ENCODE peak calls at places on chromosomes 13 and 19, in seven cellular contexts. N is psoas muscle, L is IMR-90, S is tibial artery, O is cardiac muscle cell, I is coronary artery, H is DND-41. E is an unnamed sample.

GRCh38 chr13:92842145-92842544 is 384.5 kb upstream of the GPC6 start:
- DNase-seq in N (no peak), L (peak; percentile 88), S (no peak), O (peak; percentile 91), I (no peak), H (no peak), E (no peak)

GRCh38 chr13:74550039-74550438 is 415.8 kb upstream of the KLF12 start:
- DNase-seq in N (no peak), L (no peak), S (no peak), O (peak; percentile 9), I (no peak), H (no peak), E (no peak)

GRCh38 chr13:23146811-23147245 is 34.0 kb upstream of the SGCG start:
- DNase-seq in N (no peak), L (peak; percentile 24), S (no peak), O (peak; percentile 2), I (no peak), H (no peak), E (no peak)

GRCh38 chr13:25217023-25217909 is 45.2 kb upstream of the AMER2 start:
- DNase-seq in N (no peak), L (peak; percentile 70), S (no peak), O (peak; percentile 39), I (peak; percentile 41), H (no peak), E (no peak)

GRCh38 chr13:108200781-108201398 is 14.4 kb downstream of the LIG4 start:
- DNase-seq in N (no peak), L (peak; percentile 43), S (no peak), O (no peak), I (no peak), H (no peak), E (no peak)

GRCh38 chr13:108306768-108307332 is 37.3 kb downstream of the TNFSF13B start:
- DNase-seq in N (no peak), L (no peak), S (no peak), O (no peak), I (no peak), H (no peak), E (no peak)

GRCh38 chr13:101785858-101786257 is 333.4 kb downstream of the ITGBL1 start:
- DNase-seq in N (no peak), L (peak; percentile 3), S (no peak), O (no peak), I (no peak), H (peak; percentile 4), E (peak; percentile 39)

GRCh38 chr13:44313674-44314073 is 60.0 kb upstream of the SERP2 start:
- DNase-seq in N (no peak), L (peak; percentile 91), S (no peak), O (peak; percentile 57), I (peak; percentile 9), H (no peak), E (no peak)

GRCh38 chr13:111267784-111268183 is 52.7 kb upstream of the TEX29 start:
- DNase-seq in N (no peak), L (peak; percentile 78), S (no peak), O (no peak), I (no peak), H (no peak), E (no peak)

GRCh38 chr19:6728346-6728745 is 7.9 kb upstream of the C3 start:
- DNase-seq in N (no peak), L (no peak), S (no peak), O (no peak), I (no peak), H (no peak), E (no peak)

GRCh38 chr13:68185767-68186166 is 955.6 kb upstream of the PCDH9 start:
- DNase-seq in N (no peak), L (no peak), S (no peak), O (no peak), I (no peak), H (no peak), E (no peak)

GRCh38 chr19:618247-618619 is 15.1 kb downstream of the POLRMT start:
- DNase-seq in N (no peak), L (no peak), S (no peak), O (no peak), I (no peak), H (no peak), E (no peak)

GRCh38 chr13:49455016-49455398 is 10.9 kb downstream of the SETDB2 start:
- DNase-seq in N (no peak), L (no peak), S (no peak), O (no peak), I (no peak), H (no peak), E (no peak)

GRCh38 chr19:12695090-12695489 is 1.3 kb downstream of the FBXW9 start:
- DNase-seq in N (no peak), L (no peak), S (no peak), O (no peak), I (no peak), H (no peak), E (no peak)

GRCh38 chr19:49327878-49328544 is 3.0 kb upstream of the SLC6A16 start:
- DNase-seq in N (no peak), L (peak; percentile 23), S (peak; percentile 43), O (peak; percentile 48), I (peak; percentile 7), H (peak; percentile 38), E (no peak)

GRCh38 chr13:30222253-30222652 is 85.1 kb downstream of the KATNAL1 start:
- DNase-seq in N (no peak), L (peak; percentile 45), S (no peak), O (no peak), I (no peak), H (no peak), E (no peak)

GRCh38 chr13:84645196-84646071 is 763.2 kb upstream of the SLITRK1 start:
- DNase-seq in N (no peak), L (peak; percentile 71), S (no peak), O (no peak), I (no peak), H (no peak), E (no peak)

GRCh38 chr19:19366691-19367396 is 38.6 kb upstream of the GATAD2A start:
- DNase-seq in N (peak; percentile 82), L (peak; percentile 64), S (peak; percentile 80), O (peak; percentile 79), I (no peak), H (peak; percentile 48), E (peak; percentile 86)

GRCh38 chr13:59360108-59360507 is 803.6 kb downstream of the DIAPH3 start:
- DNase-seq in N (no peak), L (no peak), S (no peak), O (peak; percentile 57), I (no peak), H (peak; percentile 6), E (no peak)

GRCh38 chr13:24557121-24557520 is 44.5 kb upstream of the PARP4 start:
- DNase-seq in N (no peak), L (no peak), S (no peak), O (peak; percentile 29), I (no peak), H (no peak), E (no peak)

GRCh38 chr19:18851673-18852325 is 20.0 kb downstream of the UPF1 start:
- DNase-seq in N (no peak), L (no peak), S (no peak), O (no peak), I (no peak), H (no peak), E (no peak)

GRCh38 chr19:42216653-42217521 is 590 bp downstream of the DEDD2 start:
- DNase-seq in N (peak; percentile 78), L (peak; percentile 16), S (peak; percentile 78), O (peak; percentile 40), I (peak; percentile 84), H (peak; percentile 43), E (peak; percentile 43)

GRCh38 chr19:6530385-6531162 is at the start of gene TNFSF9:
- DNase-seq in N (peak; percentile 94), L (peak; percentile 59), S (peak; percentile 90), O (peak; percentile 91), I (peak; percentile 87), H (peak; percentile 86), E (peak; percentile 88)

GRCh38 chr13:98997738-98998641 is 20.1 kb upstream of the DOCK9 start:
- DNase-seq in N (no peak), L (no peak), S (no peak), O (no peak), I (no peak), H (peak; percentile 52), E (no peak)

GRCh38 chr19:2027361-2027760 is 11.8 kb upstream of the BTBD2 start:
- DNase-seq in N (peak; percentile 65), L (peak; percentile 69), S (no peak), O (peak; percentile 89), I (no peak), H (no peak), E (no peak)
- H3K27ac ChIP-seq in N (no peak overlapping the region), L (no peak overlapping the region), S (no peak overlapping the region), O (no peak overlapping the region), I (no peak overlapping the region), H (no peak overlapping the region), E (no peak overlapping the region)

GRCh38 chr19:39469036-39469435 is 11.6 kb upstream of the TIMM50 start:
- DNase-seq in N (peak; percentile 34), L (no peak), S (no peak), O (no peak), I (no peak), H (no peak), E (no peak)
- TF ChIP-seq CTCF in N (no peak), L (no peak), S (no peak), O (no peak), I (no peak), H (no peak), E (no peak)

GRCh38 chr13:48393698-48394085 is 19.2 kb downstream of the LPAR6 start:
- DNase-seq in N (no peak), L (no peak), S (no peak), O (no peak), I (no peak), H (no peak), E (no peak)

GRCh38 chr13:48393030-48393697 is 19.7 kb downstream of the LPAR6 start:
- DNase-seq in N (no peak), L (no peak), S (no peak), O (no peak), I (no peak), H (no peak), E (no peak)

DNA sequence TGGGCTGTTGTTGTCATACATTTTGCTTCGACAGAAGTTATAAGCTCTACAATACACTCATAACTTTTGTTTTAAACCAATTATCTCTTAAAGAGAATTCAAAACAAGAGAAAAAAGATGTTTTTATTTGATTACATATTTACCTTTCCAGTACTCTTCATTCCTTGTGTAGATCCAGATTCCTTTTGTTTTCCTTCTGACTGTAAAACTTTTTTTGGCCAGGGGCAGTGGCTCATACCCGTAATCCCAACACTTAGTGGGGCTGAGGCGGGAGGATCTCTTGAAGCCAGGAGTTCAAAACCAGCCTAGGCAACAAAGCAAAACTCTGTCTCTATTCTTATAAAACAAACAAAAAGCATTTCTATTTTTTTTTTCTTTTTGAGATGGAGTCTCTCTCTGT is 21.7 kb downstream of the LPAR6 start:
- DNase-seq in N (no peak), L (no peak), S (no peak), O (no peak), I (no peak), H (no peak), E (no peak)
- H3K27ac ChIP-seq in N (no peak overlapping the region), L (no peak overlapping the region), S (no peak overlapping the region), O (no peak overlapping the region), I (no peak overlapping the region), H (no peak overlapping the region), E (no peak overlapping the region)

DNA sequence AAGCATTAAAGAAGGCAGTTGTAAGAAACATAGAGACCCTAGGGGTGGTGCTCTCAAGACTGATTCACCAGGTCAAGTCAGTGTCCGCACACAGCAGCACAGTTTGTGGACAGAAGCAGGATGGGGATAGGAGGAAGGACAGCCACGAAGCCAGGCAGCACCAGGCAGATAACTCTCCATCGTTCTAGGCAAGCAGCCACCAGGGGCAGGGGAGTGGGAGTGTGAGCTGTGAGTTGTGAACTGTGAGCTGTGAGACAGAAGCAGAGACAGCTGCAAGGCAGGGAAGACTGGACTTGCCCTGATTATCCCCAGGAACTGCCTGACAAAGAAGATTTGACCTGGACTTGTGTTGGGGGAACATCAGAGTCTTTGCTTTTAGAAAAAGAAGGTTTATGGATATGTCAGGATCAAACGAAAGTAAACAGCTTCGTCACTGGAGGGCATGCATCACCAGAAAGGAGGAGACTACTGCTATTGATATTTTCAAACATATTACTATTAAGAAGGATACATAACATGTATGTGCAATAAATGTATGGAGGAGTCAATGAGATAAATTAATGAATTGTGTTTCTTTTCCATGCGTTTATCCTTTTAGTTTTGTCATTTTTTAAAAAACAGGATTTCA is 286.1 kb downstream of the IRS2 start:
- DNase-seq in N (no peak), L (peak; percentile 11), S (no peak), O (peak; percentile 31), I (no peak), H (no peak), E (no peak)
- TF ChIP-seq CTCF in N (no peak), L (peak; percentile 4), S (no peak), O (no peak), I (no peak), H (no peak), E (no peak)